ENCODE peak calls at places on chromosomes 11 and 22, in five cellular contexts. E, P, F, Q and C are unnamed samples.

GRCh38 chr22:49769691-49770315 is 57.9 kb downstream of the BRD1 start:
- DNase-seq in Q (no peak), F (no peak), P (no peak), E (no peak), C (no peak)

GRCh38 chr11:212150-213100 is 4.9 kb downstream of the RIC8A start:
- DNase-seq in Q (no peak), P (no peak), F (no peak), E (no peak), C (no peak)

GRCh38 chr11:13289081-13289480 is 11.5 kb downstream of the BMAL1 start:
- DNase-seq in F (no peak), Q (no peak), E (no peak), P (peak; percentile 42), C (no peak)

GRCh38 chr11:95788921-95789505 is 569 bp downstream of the FAM76B start:
- DNase-seq in E (no peak), F (peak; percentile 59), Q (peak; percentile 29), P (peak; percentile 41), C (no peak)

GRCh38 chr22:50641696-50642607 is 14.0 kb upstream of the ARSA start:
- DNase-seq in E (no peak), Q (no peak), P (peak; percentile 75), F (no peak), C (no peak)

GRCh38 chr11:124896071-124896750 is 1.5 kb downstream of the ROBO4 start:
- DNase-seq in Q (no peak), E (no peak), F (no peak), P (no peak), C (no peak)

GRCh38 chr11:48169259-48169658 is 47.4 kb upstream of the OR4B1 start:
- DNase-seq in P (no peak), F (no peak), Q (no peak), E (no peak), C (no peak)

GRCh38 chr11:87007938-87008337 is 29.8 kb upstream of the TMEM135 start:
- DNase-seq in P (peak; percentile 82), E (no peak), F (no peak), Q (no peak), C (no peak)

GRCh38 chr11:70299636-70300035 is 29.1 kb downstream of the PPFIA1 start:
- DNase-seq in F (no peak), Q (no peak), E (no peak), P (no peak), C (no peak)

GRCh38 chr11:29452131-29452530 is 564.7 kb downstream of the KCNA4 start:
- DNase-seq in E (no peak), Q (no peak), F (no peak), P (peak; percentile 71), C (no peak)

GRCh38 chr11:130191896-130192295 is 32.3 kb downstream of the ST14 start:
- DNase-seq in P (no peak), F (no peak), Q (no peak), E (no peak), C (no peak)

GRCh38 chr11:44758996-44759395 is 32.2 kb downstream of the TSPAN18 start:
- DNase-seq in Q (no peak), E (no peak), P (no peak), F (no peak), C (no peak)

GRCh38 chr22:46537946-46538815 is 761 bp upstream of the CELSR1 start:
- DNase-seq in E (no peak), Q (no peak), P (peak; percentile 45), F (peak; percentile 58), C (no peak)

GRCh38 chr11:122720482-122720881 is 65.0 kb downstream of the UBASH3B start:
- DNase-seq in F (no peak), Q (no peak), E (no peak), P (peak; percentile 51), C (no peak)

GRCh38 chr11:72378704-72379383 is 55.5 kb downstream of the CLPB start:
- DNase-seq in F (no peak), P (peak; percentile 62), Q (peak; percentile 71), E (no peak), C (no peak)

GRCh38 chr11:126337121-126337471 is 18.4 kb upstream of the ST3GAL4 start:
- DNase-seq in E (no peak), F (no peak), Q (no peak), P (no peak), C (no peak)

GRCh38 chr11:126334665-126335462 is 20.6 kb upstream of the ST3GAL4 start:
- DNase-seq in E (no peak), P (no peak), F (no peak), Q (no peak), C (no peak)

GRCh38 chr11:126336065-126336464 is 19.4 kb upstream of the ST3GAL4 start:
- DNase-seq in F (no peak), E (no peak), P (no peak), Q (no peak), C (no peak)

GRCh38 chr11:126336646-126337045 is 18.8 kb upstream of the ST3GAL4 start:
- DNase-seq in Q (no peak), F (no peak), E (no peak), P (peak; percentile 64), C (no peak)

DNA sequence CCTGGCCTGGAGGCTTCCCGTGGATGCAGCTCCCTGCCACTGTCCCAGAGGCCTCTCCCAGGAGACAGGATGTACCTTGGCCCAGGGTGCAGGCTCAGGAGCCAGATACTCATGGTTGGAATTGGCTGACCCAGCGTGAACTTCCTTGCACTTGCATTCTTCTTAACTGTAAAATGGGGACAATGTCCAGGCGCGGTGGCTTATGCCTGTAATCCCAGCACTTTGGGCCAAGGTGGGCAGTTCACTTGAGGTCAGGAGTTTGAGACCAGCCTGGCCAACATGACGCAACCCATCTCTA is 20.1 kb upstream of the ST3GAL4 start:
- DNase-seq in P (no peak), F (no peak), E (no peak), Q (no peak), C (no peak)
- H3K27ac ChIP-seq in P (no peak overlapping the region), F (no peak overlapping the region), E (no peak overlapping the region), Q (no peak overlapping the region), C (no peak overlapping the region)

DNA sequence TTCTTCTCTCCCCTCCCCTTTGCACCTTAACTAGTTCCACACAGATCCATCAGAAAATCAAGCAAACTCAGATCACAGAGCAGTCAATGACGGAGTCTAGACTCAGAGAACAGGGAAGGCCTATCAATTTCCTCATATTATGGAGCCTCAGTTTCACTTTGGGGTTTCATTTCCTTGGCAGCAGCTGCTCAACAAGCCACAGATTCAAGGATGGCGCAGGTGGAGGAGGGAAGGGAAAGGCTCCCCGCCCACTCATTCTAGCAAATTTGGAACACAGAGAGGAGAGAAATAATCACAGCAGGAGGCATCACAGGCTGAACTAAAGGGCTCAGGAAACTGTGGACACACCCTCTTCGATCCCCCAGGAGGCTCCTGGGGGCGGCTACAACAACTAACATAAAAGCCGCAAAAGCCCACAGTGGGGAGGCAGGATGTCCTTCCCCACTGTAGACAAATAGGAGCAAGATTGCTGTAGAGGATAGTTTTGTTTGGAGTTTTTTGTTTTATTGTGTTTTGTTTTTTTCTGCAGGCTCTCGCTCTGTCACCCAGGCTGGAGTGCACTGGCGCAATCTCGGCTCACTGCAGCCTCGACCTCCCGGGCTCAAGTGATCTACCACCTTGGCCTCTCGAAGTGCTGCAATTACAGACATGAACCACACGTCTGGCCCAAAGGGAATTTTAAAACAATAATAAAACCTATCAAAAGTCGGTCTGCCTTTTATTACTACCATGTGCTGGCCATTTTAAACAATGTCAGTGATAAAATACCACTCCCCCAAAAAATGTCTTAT is 3.4 kb downstream of the PLAAT3 start:
- DNase-seq in Q (no peak), F (no peak), P (no peak), E (no peak), C (no peak)
- H3K4me3 ChIP-seq in Q (no peak overlapping the region), F (no peak overlapping the region), P (no peak overlapping the region), E (no peak overlapping the region), C (no peak overlapping the region)

GRCh38 chr11:134004406-134005197 is 47.8 kb upstream of the IGSF9B start:
- DNase-seq in P (no peak), E (no peak), Q (no peak), F (no peak), C (no peak)

GRCh38 chr11:134001101-134001500 is 44.3 kb upstream of the IGSF9B start:
- DNase-seq in P (no peak), E (no peak), F (peak; percentile 69), Q (no peak), C (no peak)

GRCh38 chr11:134001596-134001995 is 44.8 kb upstream of the IGSF9B start:
- DNase-seq in P (no peak), E (no peak), F (no peak), Q (no peak), C (no peak)

GRCh38 chr11:133999355-133999754 is 42.6 kb upstream of the IGSF9B start:
- DNase-seq in Q (no peak), E (no peak), P (no peak), F (peak; percentile 72), C (no peak)

GRCh38 chr11:134003792-134004405 is 47.1 kb upstream of the IGSF9B start:
- DNase-seq in P (no peak), Q (no peak), F (no peak), E (no peak), C (no peak)
- H3K27ac ChIP-seq in P (no peak overlapping the region), Q (no peak overlapping the region), F (no peak overlapping the region), E (no peak overlapping the region), C (no peak overlapping the region)

DNA sequence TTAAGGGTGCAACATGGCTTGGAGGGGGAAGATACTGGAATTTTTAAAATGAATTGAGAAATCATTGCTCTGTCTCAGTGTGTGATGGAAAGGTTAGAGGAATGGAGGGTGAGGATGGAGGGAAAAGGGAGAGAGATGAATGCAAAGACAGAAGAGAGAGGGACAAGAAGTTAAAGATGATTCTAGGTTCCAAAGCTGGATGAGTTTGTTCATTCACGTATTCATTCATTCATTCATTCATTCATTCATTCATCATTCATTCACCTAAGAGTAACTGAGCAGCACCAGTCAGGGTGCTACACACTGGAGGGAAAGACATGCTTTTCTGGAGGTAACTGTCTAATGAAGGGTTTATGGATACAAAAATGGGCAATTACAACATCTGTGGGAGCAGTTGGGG is 209.2 kb downstream of the GRIK4 start:
- DNase-seq in E (no peak), P (no peak), Q (no peak), F (no peak), C (no peak)
- H3K4me3 ChIP-seq in E (no peak overlapping the region), P (no peak overlapping the region), Q (no peak overlapping the region), F (no peak overlapping the region), C (no peak overlapping the region)

DNA sequence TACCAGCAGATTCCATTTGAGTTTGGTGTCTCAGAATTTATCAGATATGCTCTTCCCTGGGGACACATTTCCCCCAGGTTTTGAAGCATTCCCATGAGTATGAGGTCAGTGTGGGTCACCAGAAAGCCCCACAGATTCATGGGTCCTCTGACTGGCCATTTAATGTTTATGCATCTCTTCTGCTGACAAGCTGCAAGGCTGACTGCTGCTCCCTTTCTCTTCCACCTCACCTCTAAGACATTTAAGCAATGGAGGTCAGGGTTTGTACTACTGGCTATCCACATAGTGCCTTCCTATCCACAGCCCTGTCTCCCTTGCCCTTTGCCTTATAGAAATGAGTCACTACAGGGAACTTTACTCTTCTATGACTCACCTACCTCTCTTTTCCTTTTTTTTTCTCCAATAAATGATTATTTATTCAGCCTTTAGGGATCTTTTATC is 106.0 kb upstream of the TIMP3 start:
- DNase-seq in E (no peak), F (no peak), P (peak; percentile 66), Q (no peak), C (peak; percentile 55)
- H3K27ac ChIP-seq in E (no peak overlapping the region), F (no peak overlapping the region), P (no peak overlapping the region), Q (no peak overlapping the region), C (peak overlapping the region; percentile 66)